ENCODE peak calls at places on chromosomes 4 and X, in nine cellular contexts. T is breast epithelium, S is heart left ventricle, A is HCT116, Y is IMR-90, U is K562, M is stomach, C is body of pancreas, O is spleen. V is an unnamed sample.

GRCh38 chr4:82893942-82894341 is 3.0 kb upstream of the SEC31A start:
- DNase-seq in T (no peak), Y (no peak), M (no peak), O (no peak), A (no peak), U (no peak), C (no peak), S (no peak), V (no peak)

GRCh38 chr4:48832571-48832970 is 1.7 kb downstream of the OCIAD1 start:
- DNase-seq in C (no peak), A (no peak), U (no peak), O (no peak), M (no peak), S (no peak), Y (no peak), T (no peak), V (no peak)

GRCh38 chrX:43998374-43998773 is 25.2 kb upstream of the NDP start:
- DNase-seq in M (no peak), T (no peak), Y (no peak), S (no peak), A (no peak), O (no peak), C (no peak), U (no peak), V (no peak)

GRCh38 chr4:6231663-6232165 is 31.4 kb upstream of the JAKMIP1 start:
- DNase-seq in O (no peak), C (no peak), U (no peak), T (no peak), S (no peak), M (no peak), A (no peak), Y (no peak), V (no peak)

GRCh38 chr4:139736661-139737060 is 71.0 kb downstream of the MGST2 start:
- DNase-seq in Y (no peak), S (no peak), C (no peak), T (no peak), U (no peak), M (no peak), A (no peak), O (no peak), V (no peak)

GRCh38 chrX:1720826-1721225 is 106.0 kb downstream of the ASMT start:
- DNase-seq in A (no peak), T (no peak), C (no peak), U (no peak), Y (no peak), S (no peak), O (no peak), M (no peak), V (no peak)

GRCh38 chrX:155767101-155767878 is 113.9 kb upstream of the VAMP7 start:
- DNase-seq in Y (peak; percentile 74), T (peak; percentile 24), C (peak; percentile 23), S (peak; percentile 49), O (no peak), A (peak; percentile 71), M (peak; percentile 47), U (peak; percentile 68), V (peak; percentile 68)

GRCh38 chrX:13254076-13254785 is 65.6 kb downstream of the ATXN3L start:
- DNase-seq in S (no peak), U (peak; percentile 79), M (no peak), T (no peak), A (no peak), Y (peak; percentile 53), O (peak; percentile 80), C (peak; percentile 48), V (peak; percentile 70)

GRCh38 chrX:12330841-12331240 is 192.6 kb downstream of the FRMPD4 start:
- DNase-seq in Y (no peak), T (no peak), C (no peak), M (no peak), S (no peak), O (no peak), A (no peak), U (no peak), V (no peak)

GRCh38 chrX:56248492-56248891 is 16.3 kb downstream of the KLF8 start:
- DNase-seq in Y (peak; percentile 25), U (peak; percentile 29), T (no peak), O (no peak), S (peak; percentile 31), A (peak; percentile 21), M (peak; percentile 55), C (peak; percentile 54), V (peak; percentile 49)

GRCh38 chr4:87053064-87053693 is 118.4 kb downstream of the AFF1 start:
- DNase-seq in U (no peak), S (no peak), O (no peak), A (no peak), M (no peak), C (no peak), T (no peak), Y (peak; percentile 53), V (no peak)

GRCh38 chr4:83473966-83474365 is 10.9 kb downstream of the ABRAXAS1 start:
- DNase-seq in T (no peak), S (no peak), M (no peak), C (no peak), A (no peak), O (no peak), Y (no peak), U (no peak), V (no peak)

GRCh38 chr4:178955614-178956013 is 1513.4 kb upstream of the AGA start:
- DNase-seq in S (no peak), O (no peak), Y (no peak), M (no peak), U (no peak), C (no peak), A (no peak), T (no peak), V (no peak)

GRCh38 chr4:139609647-139610046 is 53.6 kb upstream of the SETD7 start:
- DNase-seq in C (no peak), A (no peak), U (no peak), Y (peak; percentile 83), T (no peak), S (no peak), M (no peak), O (no peak), V (no peak)

GRCh38 chrX:23578079-23578478 is 89.2 kb upstream of the PRDX4 start:
- DNase-seq in C (no peak), U (no peak), M (no peak), A (no peak), O (no peak), T (no peak), Y (no peak), S (no peak), V (no peak)

GRCh38 chrX:73131276-73131675 is 52.0 kb upstream of the PABPC1L2A start:
- DNase-seq in T (no peak), U (no peak), M (no peak), C (no peak), Y (no peak), A (no peak), O (no peak), S (no peak), V (no peak)

GRCh38 chr4:159269956-159270355 is 167.1 kb downstream of the RAPGEF2 start:
- DNase-seq in O (no peak), C (no peak), M (no peak), U (no peak), Y (no peak), T (no peak), S (no peak), A (no peak), V (no peak)
- H3K4me1 ChIP-seq in O (peaks cover 10% of the 10 kb centered on the region), C (peaks cover 9% of the 10 kb centered on the region), M (peaks cover 15% of the 10 kb centered on the region), U (no peaks in the 10 kb centered on the region), Y (peaks cover 20% of the 10 kb centered on the region), T (no peaks in the 10 kb centered on the region), S (peaks cover 25% of the 10 kb centered on the region), A (peaks cover 13% of the 10 kb centered on the region), V (no peaks in the 10 kb centered on the region)

DNA sequence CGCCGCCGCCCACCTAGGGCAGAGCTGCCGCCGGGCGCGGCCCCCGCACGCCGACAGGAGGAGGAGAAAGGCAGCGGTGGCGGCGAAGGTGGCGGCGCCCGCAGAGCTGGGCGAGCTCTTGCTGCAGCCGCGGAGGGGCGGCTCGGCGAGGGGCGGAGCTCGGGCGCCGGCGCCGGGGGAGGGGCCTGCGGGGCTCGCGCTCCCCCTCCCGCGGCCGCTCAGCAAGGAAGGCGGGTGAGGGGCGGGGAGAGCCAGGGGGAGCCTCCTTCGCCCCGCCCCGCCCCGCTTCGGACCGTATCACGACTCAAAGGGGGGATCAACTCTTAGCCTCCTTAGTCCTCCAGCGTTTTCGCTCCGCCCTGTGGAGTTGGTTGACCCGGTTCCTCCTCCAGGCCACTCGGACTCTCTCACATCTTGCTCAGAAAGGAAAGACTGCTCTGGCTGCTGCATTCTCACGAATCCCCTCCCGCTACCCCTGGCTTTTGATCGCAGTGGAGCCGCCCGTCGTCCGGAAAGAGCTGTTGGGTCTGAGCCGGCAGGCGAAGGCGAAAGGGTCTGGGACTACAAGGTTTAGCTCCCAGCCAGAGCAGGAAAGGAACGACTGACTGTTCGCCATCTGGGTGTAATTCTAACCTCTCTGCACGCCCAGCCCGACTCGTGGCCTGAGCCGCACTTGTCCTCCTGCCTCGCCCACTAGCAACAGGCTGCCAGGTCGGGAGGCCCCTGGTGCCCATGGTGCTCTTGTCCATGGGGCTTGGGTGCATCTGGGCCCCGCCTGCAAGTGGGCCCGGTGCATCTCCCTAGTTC is at the start of gene ATP8A1:
- DNase-seq in U (peak; percentile 97), A (peak; percentile 51), S (peak; percentile 94), O (peak; percentile 99), M (peak; percentile 95), C (peak; percentile 94), T (peak; percentile 86), Y (peak; percentile 68), V (peak; percentile 97)
- TF ChIP-seq POLR2A in U (peak; percentile 78), A (peak; percentile 64), S (no peak), O (no peak), M (no peak), C (peak; percentile 89), T (no peak), Y (no peak), V (peak; percentile 82)

GRCh38 chr4:1042352-1043025 is 31.1 kb downstream of the FGFRL1 start:
- DNase-seq in M (no peak), O (no peak), S (peak; percentile 17), U (no peak), A (no peak), T (no peak), C (no peak), Y (no peak), V (no peak)
- H3K4me1 ChIP-seq in M (peaks cover 46% of the 10 kb centered on the region), O (no peaks in the 10 kb centered on the region), S (peaks cover 9% of the 10 kb centered on the region), U (peaks cover 50% of the 10 kb centered on the region), A (peaks cover 58% of the 10 kb centered on the region), T (peaks cover 8% of the 10 kb centered on the region), C (peaks cover 42% of the 10 kb centered on the region), Y (peaks cover 47% of the 10 kb centered on the region), V (no peaks in the 10 kb centered on the region)

GRCh38 chrX:138928737-138929459 is 217.4 kb upstream of the FGF13 start:
- DNase-seq in M (no peak), T (no peak), Y (no peak), C (no peak), O (no peak), S (no peak), U (peak; percentile 11), A (no peak), V (no peak)

GRCh38 chrX:138929905-138930304 is 218.4 kb upstream of the FGF13 start:
- DNase-seq in M (no peak), T (no peak), S (no peak), U (peak; percentile 23), O (no peak), C (no peak), Y (no peak), A (no peak), V (no peak)

GRCh38 chrX:138921031-138921430 is 209.5 kb upstream of the FGF13 start:
- DNase-seq in Y (no peak), C (no peak), M (no peak), O (no peak), T (no peak), S (no peak), A (no peak), U (no peak), V (no peak)

GRCh38 chrX:138930546-138930945 is 219.0 kb upstream of the FGF13 start:
- DNase-seq in A (no peak), M (no peak), T (no peak), Y (no peak), C (no peak), S (no peak), U (peak; percentile 5), O (no peak), V (no peak)

GRCh38 chrX:138925330-138925729 is 213.8 kb upstream of the FGF13 start:
- DNase-seq in M (no peak), Y (peak; percentile 27), O (no peak), T (no peak), C (no peak), U (peak; percentile 59), A (no peak), S (no peak), V (no peak)
- TF ChIP-seq POLR2A in M (no peak), Y (no peak), O (no peak), T (no peak), C (no peak), U (no peak), A (no peak), S (no peak), V (no peak)

V was measured in Peyer's patch.